ENCODE peak calls at places on chromosomes 11 and 22, in five cellular contexts. M, H, O, D and J are unnamed samples.

GRCh38 chr22:29916007-29916544 is 33.1 kb downstream of the MTMR3 start:
- DNase-seq in M (no peak), H (no peak), O (no peak), D (no peak), J (peak)

GRCh38 chr22:33984211-33984610 is 63.9 kb upstream of the LARGE1 start:
- DNase-seq in M (no peak), H (no peak), O (no peak), D (no peak), J (no peak)

GRCh38 chr11:32290783-32291182 is 144.6 kb downstream of the WT1 start:
- DNase-seq in M (no peak), H (no peak), O (no peak), D (no peak), J (peak)

GRCh38 chr11:44630511-44631210 is 65.2 kb downstream of the CD82 start:
- DNase-seq in M (peak), H (no peak), O (no peak), D (no peak), J (no peak)

GRCh38 chr11:42591841-42592240 is 720.0 kb upstream of the API5 start:
- DNase-seq in M (no peak), H (no peak), O (no peak), D (no peak), J (peak)

GRCh38 chr11:95144313-95145235 is 54.9 kb downstream of the ENDOD1 start:
- DNase-seq in M (no peak), H (peak), O (no peak), D (no peak), J (peak)

GRCh38 chr11:128715691-128716153 is 21.9 kb downstream of the FLI1 start:
- DNase-seq in M (no peak), H (peak), O (no peak), D (no peak), J (peak)

GRCh38 chr22:50169774-50170341 is 673 bp upstream of the PANX2 start:
- DNase-seq in M (peak), H (peak), O (peak), D (peak), J (peak)

GRCh38 chr11:83132191-83132590 is 24.7 kb upstream of the PCF11 start:
- DNase-seq in M (no peak), H (no peak), O (no peak), D (no peak), J (no peak)

GRCh38 chr11:7637447-7638157 is 35.7 kb downstream of the CYB5R2 start:
- DNase-seq in M (no peak), H (peak), O (no peak), D (no peak), J (peak)

GRCh38 chr11:20000393-20001134 is 159.7 kb downstream of the DBX1 start:
- DNase-seq in M (no peak), H (no peak), O (peak), D (no peak), J (peak)

GRCh38 chr11:20451568-20451967 is 64.1 kb downstream of the PRMT3 start:
- DNase-seq in M (no peak), H (no peak), O (no peak), D (no peak), J (no peak)